ENCODE peak calls at places on chromosomes 2 and 18, in four cellular contexts. One of them, this sample, is unnamed.

GRCh38 chr2:31239842-31240198 is 5.9 kb downstream of the EHD3 start:
- DNase-seq in right lobe of liver: peak
- DNase-seq in cardiac muscle cell: peak
- DNase-seq in fibroblast of lung: peak
- DNase-seq in this sample: no peak

GRCh38 chr2:156331572-156332451 is 709 bp downstream of the NR4A2 start:
- DNase-seq in right lobe of liver: peak
- DNase-seq in cardiac muscle cell: peak
- DNase-seq in fibroblast of lung: peak
- DNase-seq in this sample: peak

GRCh38 chr2:240201861-240202260 is 61.4 kb upstream of the OTOS start:
- DNase-seq in right lobe of liver: no peak
- DNase-seq in cardiac muscle cell: no peak
- DNase-seq in fibroblast of lung: no peak
- DNase-seq in this sample: no peak

GRCh38 chr2:227033471-227034148 is 130.4 kb downstream of the COL4A4 start:
- DNase-seq in right lobe of liver: peak
- DNase-seq in cardiac muscle cell: peak
- DNase-seq in fibroblast of lung: peak
- DNase-seq in this sample: peak

GRCh38 chr2:239876948-239877289 is 148.2 kb downstream of the NDUFA10 start:
- DNase-seq in right lobe of liver: no peak
- DNase-seq in cardiac muscle cell: no peak
- DNase-seq in fibroblast of lung: no peak
- DNase-seq in this sample: no peak

GRCh38 chr2:3662239-3662638 is 4.2 kb downstream of the ALLC start:
- DNase-seq in right lobe of liver: no peak
- DNase-seq in cardiac muscle cell: no peak
- DNase-seq in fibroblast of lung: no peak
- DNase-seq in this sample: no peak

GRCh38 chr2:239106314-239106908 is 258.5 kb downstream of the TWIST2 start:
- DNase-seq in right lobe of liver: no peak
- DNase-seq in cardiac muscle cell: peak
- DNase-seq in fibroblast of lung: peak
- DNase-seq in this sample: no peak

GRCh38 chr2:170465241-170465640 is 249.9 kb upstream of the SP5 start:
- DNase-seq in right lobe of liver: peak
- DNase-seq in cardiac muscle cell: peak
- DNase-seq in fibroblast of lung: peak
- DNase-seq in this sample: no peak

GRCh38 chr18:79615586-79615985 is 64.0 kb upstream of the CTDP1 start:
- DNase-seq in right lobe of liver: peak
- DNase-seq in cardiac muscle cell: no peak
- DNase-seq in fibroblast of lung: no peak
- DNase-seq in this sample: no peak

GRCh38 chr2:48347712-48348111 is 182.2 kb upstream of the STON1 start:
- DNase-seq in right lobe of liver: no peak
- DNase-seq in cardiac muscle cell: peak
- DNase-seq in fibroblast of lung: peak
- DNase-seq in this sample: no peak

GRCh38 chr2:43273477-43273876 is 47.1 kb upstream of the ZFP36L2 start:
- DNase-seq in right lobe of liver: no peak
- DNase-seq in cardiac muscle cell: peak
- DNase-seq in fibroblast of lung: peak
- DNase-seq in this sample: no peak

GRCh38 chr2:216392018-216392562 is 19.8 kb upstream of the MARCHF4 start:
- DNase-seq in right lobe of liver: no peak
- DNase-seq in cardiac muscle cell: no peak
- DNase-seq in fibroblast of lung: no peak
- DNase-seq in this sample: no peak

GRCh38 chr18:37578886-37579513 is 13.4 kb upstream of the CELF4 start:
- DNase-seq in right lobe of liver: no peak
- DNase-seq in cardiac muscle cell: peak
- DNase-seq in fibroblast of lung: no peak
- DNase-seq in this sample: no peak

GRCh38 chr2:54671875-54672586 is 51.4 kb upstream of the EML6 start:
- DNase-seq in right lobe of liver: no peak
- DNase-seq in cardiac muscle cell: peak
- DNase-seq in fibroblast of lung: no peak
- DNase-seq in this sample: no peak

GRCh38 chr18:46250084-46250811 is 146.1 kb downstream of the HAUS1 start:
- DNase-seq in right lobe of liver: no peak
- DNase-seq in cardiac muscle cell: peak
- DNase-seq in fibroblast of lung: peak
- DNase-seq in this sample: no peak

GRCh38 chr2:104597942-104598341 is 256.0 kb upstream of the POU3F3 start:
- DNase-seq in right lobe of liver: no peak
- DNase-seq in cardiac muscle cell: no peak
- DNase-seq in fibroblast of lung: no peak
- DNase-seq in this sample: no peak

GRCh38 chr2:85887566-85888019 is 1.2 kb downstream of the ST3GAL5 start:
- DNase-seq in right lobe of liver: peak
- DNase-seq in cardiac muscle cell: peak
- DNase-seq in fibroblast of lung: peak
- DNase-seq in this sample: peak

GRCh38 chr18:77422974-77423373 is 173.3 kb downstream of the GALR1 start:
- DNase-seq in right lobe of liver: no peak
- DNase-seq in cardiac muscle cell: no peak
- DNase-seq in fibroblast of lung: no peak
- DNase-seq in this sample: no peak

GRCh38 chr2:217593732-217594131 is 409.1 kb downstream of the TNS1 start:
- DNase-seq in right lobe of liver: no peak
- DNase-seq in cardiac muscle cell: no peak
- DNase-seq in fibroblast of lung: no peak
- DNase-seq in this sample: no peak

GRCh38 chr2:191637182-191638078 is 40.5 kb upstream of the NABP1 start:
- DNase-seq in right lobe of liver: no peak
- DNase-seq in cardiac muscle cell: peak
- DNase-seq in fibroblast of lung: peak
- DNase-seq in this sample: no peak

GRCh38 chr18:13223341-13224148 is 5.0 kb downstream of the LDLRAD4 start:
- DNase-seq in right lobe of liver: no peak
- DNase-seq in cardiac muscle cell: no peak
- DNase-seq in fibroblast of lung: no peak
- DNase-seq in this sample: no peak

GRCh38 chr2:222776792-222777191 is 84.0 kb upstream of the ACSL3 start:
- DNase-seq in right lobe of liver: peak
- DNase-seq in cardiac muscle cell: no peak
- DNase-seq in fibroblast of lung: no peak
- DNase-seq in this sample: no peak

GRCh38 chr18:21742323-21742687 is 1.7 kb downstream of the MIB1 start:
- DNase-seq in right lobe of liver: no peak
- DNase-seq in cardiac muscle cell: no peak
- DNase-seq in fibroblast of lung: peak
- DNase-seq in this sample: no peak

GRCh38 chr18:21741511-21742322 is 1.1 kb downstream of the MIB1 start:
- DNase-seq in right lobe of liver: peak
- DNase-seq in cardiac muscle cell: no peak
- DNase-seq in fibroblast of lung: peak
- DNase-seq in this sample: peak

GRCh38 chr18:21740474-21740723 is 193 bp upstream of the MIB1 start:
- DNase-seq in right lobe of liver: peak
- DNase-seq in cardiac muscle cell: peak
- DNase-seq in fibroblast of lung: peak
- DNase-seq in this sample: peak

GRCh38 chr18:21740724-21741510 is at the start of gene MIB1:
- DNase-seq in right lobe of liver: peak
- DNase-seq in cardiac muscle cell: no peak
- DNase-seq in fibroblast of lung: no peak
- DNase-seq in this sample: peak

DNA sequence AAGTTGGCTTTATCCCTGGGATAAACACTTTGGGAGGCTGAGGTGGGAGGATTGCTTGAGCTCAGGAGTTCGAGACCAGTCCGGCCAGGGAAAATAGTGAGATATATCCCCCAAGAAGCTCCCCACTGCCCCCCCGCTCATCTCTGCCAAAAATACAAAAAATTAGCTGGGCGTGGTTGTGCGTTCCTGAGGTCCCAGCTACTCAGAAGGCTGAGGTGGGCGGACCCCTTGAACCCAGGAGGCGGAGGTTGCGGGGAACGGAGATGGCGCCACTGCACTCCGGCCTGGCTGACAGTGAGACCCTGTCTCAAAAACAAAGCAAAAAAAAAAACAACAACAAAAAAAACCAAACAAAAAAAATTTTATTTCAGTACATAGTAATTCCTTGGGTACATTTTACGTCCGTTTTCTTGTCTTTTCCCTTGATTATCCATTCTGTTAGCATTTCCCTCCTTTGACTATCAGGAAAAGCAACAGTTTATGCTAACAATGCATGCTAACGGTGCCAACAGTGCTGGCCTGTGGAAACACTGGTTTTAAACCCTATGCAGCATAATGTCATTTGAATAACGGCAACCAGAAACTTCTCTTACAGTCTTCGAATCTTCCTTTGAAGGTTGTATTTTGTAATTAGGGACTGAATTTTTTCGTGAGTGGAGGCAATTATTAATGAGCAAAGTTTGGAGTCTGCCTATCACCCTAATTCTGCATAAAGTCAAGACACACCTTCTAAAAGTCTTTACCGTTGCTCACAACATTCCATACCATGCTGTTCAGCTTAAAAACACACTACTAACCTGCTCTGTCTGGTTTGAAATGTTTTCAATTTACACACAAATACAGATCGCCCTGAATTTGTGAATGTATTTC is 753 bp upstream of the MIB1 start:
- DNase-seq in right lobe of liver: no peak
- DNase-seq in cardiac muscle cell: peak
- DNase-seq in fibroblast of lung: no peak
- DNase-seq in this sample: no peak
- H3K27ac ChIP-seq in right lobe of liver: peak
- H3K27ac ChIP-seq in cardiac muscle cell: peak
- H3K27ac ChIP-seq in fibroblast of lung: no peak
- H3K27ac ChIP-seq in this sample: peak

DNA sequence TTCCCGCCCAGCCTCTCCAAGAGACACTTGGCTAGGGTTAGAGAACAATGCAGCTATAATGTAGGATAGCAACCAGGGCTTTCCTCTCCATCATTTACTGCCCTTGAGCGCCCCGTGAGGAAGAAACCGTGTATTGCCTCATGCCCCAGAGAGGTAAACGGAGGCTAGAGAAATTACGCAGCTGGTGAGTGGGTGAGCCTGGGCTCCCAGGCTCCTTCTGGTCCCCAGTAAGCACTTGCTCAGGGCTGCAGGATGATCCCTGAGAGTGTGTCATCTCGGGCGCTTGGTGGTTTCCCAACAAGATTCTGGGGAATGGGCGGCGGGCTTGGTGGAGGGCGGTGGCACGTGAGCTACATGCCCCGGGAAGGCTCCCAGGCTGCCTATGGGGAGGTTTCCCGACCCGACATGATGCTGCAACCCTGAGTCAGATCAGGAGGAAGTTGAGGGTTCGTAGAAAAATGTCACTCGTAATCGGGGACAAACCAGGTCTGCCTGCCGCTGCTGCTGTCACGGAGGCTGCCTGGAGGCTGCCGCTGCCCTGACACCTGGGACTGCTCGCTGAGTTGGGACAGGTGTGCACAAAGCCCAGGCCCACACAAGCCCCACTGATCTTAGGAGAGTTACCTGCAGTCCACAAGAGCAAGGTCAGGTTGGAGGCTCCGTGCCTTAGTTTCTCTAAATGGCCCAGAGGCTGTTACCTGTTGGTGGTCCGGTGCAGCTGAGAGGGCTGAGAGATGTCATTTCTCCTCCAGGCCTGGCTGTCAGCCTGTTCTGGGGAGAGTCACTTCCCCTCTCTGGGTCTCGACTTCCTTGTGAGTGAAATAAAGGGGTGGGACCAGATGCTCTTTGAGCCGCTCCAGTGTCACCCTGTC is at the start of gene GPR55:
- DNase-seq in right lobe of liver: no peak
- DNase-seq in cardiac muscle cell: no peak
- DNase-seq in fibroblast of lung: no peak
- DNase-seq in this sample: peak
- TF ChIP-seq CTCF in right lobe of liver: no peak
- TF ChIP-seq CTCF in cardiac muscle cell: peak
- TF ChIP-seq CTCF in fibroblast of lung: peak
- TF ChIP-seq CTCF in this sample: no peak

GRCh38 chr18:34976899-34977786 is 64.1 kb upstream of the MAPRE2 start:
- DNase-seq in right lobe of liver: peak
- DNase-seq in cardiac muscle cell: peak
- DNase-seq in fibroblast of lung: peak
- DNase-seq in this sample: peak
- H3K27ac ChIP-seq in right lobe of liver: peak
- H3K27ac ChIP-seq in cardiac muscle cell: no peak
- H3K27ac ChIP-seq in fibroblast of lung: no peak
- H3K27ac ChIP-seq in this sample: no peak

GRCh38 chr2:158746488-158746887 is 48.6 kb upstream of the DAPL1 start:
- DNase-seq in right lobe of liver: no peak
- DNase-seq in cardiac muscle cell: no peak
- DNase-seq in fibroblast of lung: no peak
- DNase-seq in this sample: no peak

GRCh38 chr2:158745067-158745865 is 49.9 kb upstream of the DAPL1 start:
- DNase-seq in right lobe of liver: peak
- DNase-seq in cardiac muscle cell: peak
- DNase-seq in fibroblast of lung: peak
- DNase-seq in this sample: no peak

GRCh38 chr2:158747346-158747745 is 47.8 kb upstream of the DAPL1 start:
- DNase-seq in right lobe of liver: no peak
- DNase-seq in cardiac muscle cell: no peak
- DNase-seq in fibroblast of lung: no peak
- DNase-seq in this sample: no peak

GRCh38 chr2:158743899-158744298 is 51.2 kb upstream of the DAPL1 start:
- DNase-seq in right lobe of liver: no peak
- DNase-seq in cardiac muscle cell: no peak
- DNase-seq in fibroblast of lung: no peak
- DNase-seq in this sample: no peak

DNA sequence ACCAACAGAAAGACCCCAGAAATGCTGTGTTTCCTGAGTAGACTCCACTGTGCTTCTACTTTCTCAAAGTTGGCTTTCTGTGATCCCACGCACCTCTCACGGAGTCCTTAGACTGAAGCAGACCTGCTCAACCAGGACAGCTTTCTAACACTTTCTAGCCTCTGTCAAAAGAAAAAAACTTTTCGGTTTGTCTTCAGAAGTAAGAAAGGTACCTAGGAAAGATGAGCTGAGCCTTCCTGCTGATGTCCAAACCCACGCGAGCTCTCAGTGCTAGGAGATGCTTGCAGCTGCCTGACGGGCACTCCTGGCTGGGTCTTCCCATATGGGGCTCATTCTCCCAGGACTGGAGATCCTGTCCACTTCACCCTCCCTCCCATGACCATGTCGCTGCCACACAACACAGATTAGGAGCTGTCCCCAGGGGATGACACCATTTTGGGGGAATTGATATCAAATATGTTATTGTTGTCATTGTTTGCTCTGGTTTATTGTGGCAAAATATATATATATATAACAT is 49.2 kb upstream of the DAPL1 start:
- DNase-seq in right lobe of liver: no peak
- DNase-seq in cardiac muscle cell: no peak
- DNase-seq in fibroblast of lung: no peak
- DNase-seq in this sample: no peak
- TF ChIP-seq CTCF in right lobe of liver: no peak
- TF ChIP-seq CTCF in cardiac muscle cell: no peak
- TF ChIP-seq CTCF in fibroblast of lung: no peak
- TF ChIP-seq CTCF in this sample: no peak

GRCh38 chr2:9538000-9538507 is 17.6 kb downstream of the ADAM17 start:
- DNase-seq in right lobe of liver: no peak
- DNase-seq in cardiac muscle cell: peak
- DNase-seq in fibroblast of lung: peak
- DNase-seq in this sample: no peak
- H3K27ac ChIP-seq in right lobe of liver: no peak
- H3K27ac ChIP-seq in cardiac muscle cell: no peak
- H3K27ac ChIP-seq in fibroblast of lung: peak
- H3K27ac ChIP-seq in this sample: peak

GRCh38 chr2:225002656-225003045 is 39.6 kb downstream of the DOCK10 start:
- DNase-seq in right lobe of liver: no peak
- DNase-seq in cardiac muscle cell: no peak
- DNase-seq in fibroblast of lung: no peak
- DNase-seq in this sample: no peak
- TF ChIP-seq CTCF in right lobe of liver: peak
- TF ChIP-seq CTCF in cardiac muscle cell: no peak
- TF ChIP-seq CTCF in fibroblast of lung: no peak
- TF ChIP-seq CTCF in this sample: no peak

This sample was measured in left lung.